ENCODE peak calls at places on chromosomes 3 and 15, in seven cellular contexts. Y, M, D, E, C, I and V are unnamed samples.

GRCh38 chr3:120021523-120021922 is 72.7 kb downstream of the GSK3B start:
- DNase-seq in Y (no peak), M (peak), D (no peak), E (no peak), C (no peak), I (no peak), V (no peak)

GRCh38 chr15:45402955-45403892 is 24.9 kb upstream of the GATM start:
- DNase-seq in Y (peak), M (peak), D (peak), E (peak), C (peak), I (no peak), V (no peak)

GRCh38 chr15:101127503-101128076 is 124.3 kb downstream of the CHSY1 start:
- DNase-seq in Y (peak), M (peak), D (peak), E (peak), C (peak), I (peak), V (peak)

GRCh38 chr15:35141743-35142356 is 56.8 kb upstream of the NANOGP8 start:
- DNase-seq in Y (peak), M (peak), D (no peak), E (no peak), C (peak), I (no peak), V (peak)

GRCh38 chr3:35718921-35719320 is 79.6 kb downstream of the ARPP21 start:
- DNase-seq in Y (no peak), M (no peak), D (no peak), E (no peak), C (no peak), I (no peak), V (no peak)

GRCh38 chr3:100319951-100320350 is 14.6 kb upstream of the NIT2 start:
- DNase-seq in Y (no peak), M (no peak), D (no peak), E (no peak), C (no peak), I (no peak), V (no peak)

GRCh38 chr3:184361932-184362667 is 590 bp downstream of the POLR2H start:
- DNase-seq in Y (peak), M (peak), D (peak), E (peak), C (peak), I (peak), V (no peak)

GRCh38 chr3:112352720-112353119 is 19.8 kb downstream of the CD200 start:
- DNase-seq in Y (no peak), M (no peak), D (no peak), E (no peak), C (no peak), I (no peak), V (no peak)

GRCh38 chr15:40464595-40465185 is 6.1 kb upstream of the CHST14 start:
- DNase-seq in Y (no peak), M (no peak), D (no peak), E (no peak), C (no peak), I (no peak), V (no peak)

GRCh38 chr3:127233371-127233770 is 40.4 kb downstream of the PRR23E start:
- DNase-seq in Y (peak), M (peak), D (no peak), E (no peak), C (no peak), I (no peak), V (no peak)

GRCh38 chr3:189967254-189967865 is 153.3 kb downstream of the P3H2 start:
- DNase-seq in Y (peak), M (peak), D (peak), E (no peak), C (peak), I (no peak), V (no peak)

GRCh38 chr15:91522609-91523332 is 330.7 kb upstream of the SLCO3A1 start:
- DNase-seq in Y (no peak), M (peak), D (peak), E (no peak), C (no peak), I (no peak), V (no peak)

DNA sequence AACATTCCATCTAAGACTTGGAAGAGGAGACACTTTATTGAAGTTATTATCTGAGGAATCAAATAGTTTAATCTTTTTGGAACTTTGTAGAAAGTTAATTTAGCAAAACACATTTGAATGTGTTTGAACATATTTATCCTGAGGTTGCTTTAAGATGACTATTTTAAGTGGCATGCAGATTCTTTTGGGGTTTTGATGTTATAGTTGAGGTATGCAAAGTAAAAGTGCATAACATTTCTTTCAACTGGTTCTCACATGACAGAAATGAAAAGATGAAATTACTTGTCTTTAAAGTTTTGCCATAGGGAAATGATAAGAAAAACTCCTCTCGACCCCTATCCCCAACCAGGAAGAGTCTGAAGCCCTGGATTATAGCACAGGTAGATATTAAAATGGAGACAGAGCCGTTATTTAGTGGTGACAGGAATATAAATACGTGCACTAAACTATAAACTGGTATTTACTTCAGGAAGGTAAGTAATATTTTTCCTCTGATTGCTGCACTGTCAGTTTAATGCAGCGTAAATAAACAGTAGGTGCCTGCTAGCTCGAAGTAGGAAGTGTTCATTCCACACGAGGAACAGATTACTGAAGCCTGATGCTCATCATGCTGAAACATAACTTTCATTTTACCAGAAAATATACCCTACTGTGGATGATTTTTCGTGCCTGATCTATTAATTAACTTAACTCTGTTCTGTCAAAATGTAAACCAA is 15.1 kb upstream of the SATB1 start:
- DNase-seq in Y (no peak), M (peak), D (no peak), E (no peak), C (no peak), I (no peak), V (no peak)
- H3K4me3 ChIP-seq in Y (no peak), M (peak), D (peak), E (no peak), C (no peak), I (no peak), V (no peak)

DNA sequence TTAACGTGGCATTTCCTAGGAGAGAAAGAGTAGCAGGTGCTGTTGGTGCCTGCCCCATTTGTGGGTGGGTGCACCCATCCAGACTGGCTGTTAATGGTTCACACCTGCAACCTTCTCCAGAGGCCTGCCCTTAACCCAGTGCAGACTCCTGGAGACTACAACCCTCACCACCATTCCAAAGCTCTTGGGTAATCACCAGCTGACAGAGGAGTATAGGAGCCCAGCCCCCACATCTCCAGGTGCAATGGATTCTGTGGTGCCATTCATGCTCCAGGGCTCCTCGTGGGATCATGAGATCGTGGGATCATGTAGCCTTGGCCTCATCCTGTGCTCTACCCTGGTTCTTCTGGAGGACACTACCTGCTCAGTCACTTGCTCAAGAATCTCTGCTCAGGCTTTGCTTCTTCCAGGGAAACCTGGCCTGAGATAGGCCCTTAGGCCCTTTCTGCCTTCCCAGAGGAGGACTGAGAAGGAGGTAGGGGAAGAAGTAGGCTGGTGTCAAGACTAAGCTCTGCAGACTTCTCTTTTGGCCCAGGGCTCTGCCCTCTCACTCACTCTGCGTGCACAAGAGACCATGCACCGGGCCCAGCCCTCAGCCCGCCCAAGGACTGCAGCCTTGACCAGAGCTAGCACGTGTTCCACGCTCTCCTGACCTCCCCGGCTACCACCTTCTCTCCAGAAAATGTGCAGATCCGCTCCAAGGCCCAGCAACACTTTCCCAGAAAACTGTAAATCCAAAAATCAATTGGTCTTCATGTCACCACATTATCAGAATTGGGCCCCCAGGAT is 60.0 kb downstream of the SEMA5B start:
- DNase-seq in Y (no peak), M (no peak), D (no peak), E (no peak), C (no peak), I (no peak), V (no peak)
- H3K4me3 ChIP-seq in Y (no peak), M (no peak), D (no peak), E (no peak), C (no peak), I (no peak), V (no peak)

GRCh38 chr3:29333520-29333919 is 52.6 kb downstream of the RBMS3 start:
- DNase-seq in Y (no peak), M (peak), D (no peak), E (no peak), C (no peak), I (no peak), V (no peak)

GRCh38 chr3:29334652-29335189 is 53.9 kb downstream of the RBMS3 start:
- DNase-seq in Y (no peak), M (peak), D (no peak), E (no peak), C (no peak), I (no peak), V (no peak)

GRCh38 chr3:29335921-29336320 is 55.0 kb downstream of the RBMS3 start:
- DNase-seq in Y (no peak), M (peak), D (no peak), E (no peak), C (no peak), I (no peak), V (no peak)

GRCh38 chr3:29337565-29337964 is 56.7 kb downstream of the RBMS3 start:
- DNase-seq in Y (no peak), M (no peak), D (no peak), E (no peak), C (no peak), I (no peak), V (no peak)

DNA sequence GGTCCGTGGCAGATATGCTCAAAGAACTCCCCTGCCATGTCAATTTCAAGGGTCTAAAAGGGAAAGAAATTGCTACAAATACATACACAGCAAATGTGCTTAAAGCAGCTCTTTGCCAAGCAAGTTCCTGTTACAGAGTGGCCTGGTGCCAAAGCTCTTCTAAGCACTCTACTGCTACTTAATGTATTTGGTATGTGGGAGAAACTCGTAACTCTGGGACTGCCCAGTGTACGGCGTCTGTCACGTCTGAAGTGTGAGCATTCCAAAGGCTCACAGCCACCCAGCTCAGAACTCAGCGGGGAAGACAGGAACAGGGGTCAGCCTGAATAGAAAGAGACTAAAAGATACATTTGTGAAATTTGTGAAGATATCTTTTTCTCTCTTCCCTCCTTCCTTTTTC is 54.6 kb downstream of the RBMS3 start:
- DNase-seq in Y (peak), M (peak), D (no peak), E (peak), C (peak), I (no peak), V (peak)
- H3K4me3 ChIP-seq in Y (no peak), M (peak), D (no peak), E (peak), C (peak), I (no peak), V (peak)

DNA sequence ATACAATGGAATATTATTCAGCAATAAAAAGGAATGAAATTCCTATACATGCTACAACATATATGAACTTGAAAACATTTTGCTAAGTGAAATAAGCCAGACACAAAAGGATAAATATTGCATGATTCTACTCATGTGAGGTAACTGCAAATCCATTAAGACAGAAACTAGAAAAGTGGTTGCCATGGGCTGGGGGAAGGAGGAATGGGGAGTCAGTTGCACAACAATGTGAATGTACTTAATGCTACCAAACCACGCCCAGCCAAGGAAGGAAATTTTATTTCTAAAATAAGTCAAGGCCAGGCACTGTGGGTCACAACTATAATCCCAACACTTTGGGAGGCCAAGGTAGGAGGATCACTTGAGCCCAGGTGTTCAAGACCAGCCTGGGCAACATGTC is 9.8 kb upstream of the GMPPB start:
- DNase-seq in Y (no peak), M (no peak), D (no peak), E (no peak), C (no peak), I (no peak), V (no peak)
- H3K4me3 ChIP-seq in Y (no peak), M (no peak), D (no peak), E (no peak), C (no peak), I (no peak), V (no peak)

GRCh38 chr3:14431556-14431927 is 29.1 kb downstream of the SLC6A6 start:
- DNase-seq in Y (no peak), M (no peak), D (no peak), E (peak), C (no peak), I (no peak), V (no peak)
- H3K4me3 ChIP-seq in Y (no peak), M (no peak), D (peak), E (no peak), C (no peak), I (no peak), V (no peak)

GRCh38 chr3:141050576-141050912 is 603 bp upstream of the SPSB4 start:
- DNase-seq in Y (no peak), M (no peak), D (no peak), E (no peak), C (no peak), I (no peak), V (no peak)

GRCh38 chr3:141051641-141052569 is 758 bp downstream of the SPSB4 start:
- DNase-seq in Y (peak), M (no peak), D (no peak), E (peak), C (peak), I (no peak), V (no peak)

GRCh38 chr3:141052570-141053069 is 1.5 kb downstream of the SPSB4 start:
- DNase-seq in Y (no peak), M (no peak), D (no peak), E (peak), C (no peak), I (no peak), V (no peak)

GRCh38 chr3:141049681-141050080 is 1.5 kb upstream of the SPSB4 start:
- DNase-seq in Y (no peak), M (peak), D (no peak), E (no peak), C (no peak), I (no peak), V (no peak)

DNA sequence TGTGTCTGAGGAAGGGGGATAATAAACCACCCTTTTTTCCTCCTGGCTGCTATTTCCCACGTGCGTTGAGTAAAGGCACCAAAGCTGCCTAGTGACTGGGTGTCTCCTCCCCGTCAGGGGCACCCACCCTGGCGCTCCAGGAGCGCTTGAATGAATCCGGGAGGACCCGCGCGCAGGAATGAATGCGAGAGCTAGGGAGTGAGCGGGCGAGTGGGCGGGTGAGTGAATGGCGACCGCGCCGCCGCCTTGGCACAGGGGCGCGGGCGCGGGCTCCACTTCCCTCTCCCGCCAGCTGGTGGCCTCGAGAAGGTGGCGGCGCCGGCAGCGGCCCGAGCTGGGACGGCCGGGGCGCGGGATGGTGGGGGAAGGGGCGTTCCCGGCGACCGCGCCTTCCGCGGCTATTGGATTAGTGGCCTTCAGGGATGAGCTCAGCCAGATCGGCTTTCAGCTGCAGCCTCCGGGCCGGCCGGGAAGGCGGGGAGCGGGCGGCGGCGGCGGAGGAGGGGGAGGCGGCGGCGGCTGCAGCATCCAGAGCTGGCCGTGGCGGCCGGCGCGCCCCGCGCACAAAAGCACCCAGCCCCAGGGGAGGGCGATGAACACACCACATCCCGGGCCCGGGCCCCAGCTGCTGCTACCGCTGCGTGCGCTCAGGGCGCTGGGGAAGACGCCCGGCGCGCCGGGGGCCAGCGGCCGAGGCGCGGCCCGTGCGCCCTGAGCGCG is at the start of gene SPSB4:
- DNase-seq in Y (peak), M (peak), D (no peak), E (peak), C (peak), I (no peak), V (peak)
- H3K4me3 ChIP-seq in Y (peak), M (peak), D (no peak), E (peak), C (no peak), I (peak), V (peak)

DNA sequence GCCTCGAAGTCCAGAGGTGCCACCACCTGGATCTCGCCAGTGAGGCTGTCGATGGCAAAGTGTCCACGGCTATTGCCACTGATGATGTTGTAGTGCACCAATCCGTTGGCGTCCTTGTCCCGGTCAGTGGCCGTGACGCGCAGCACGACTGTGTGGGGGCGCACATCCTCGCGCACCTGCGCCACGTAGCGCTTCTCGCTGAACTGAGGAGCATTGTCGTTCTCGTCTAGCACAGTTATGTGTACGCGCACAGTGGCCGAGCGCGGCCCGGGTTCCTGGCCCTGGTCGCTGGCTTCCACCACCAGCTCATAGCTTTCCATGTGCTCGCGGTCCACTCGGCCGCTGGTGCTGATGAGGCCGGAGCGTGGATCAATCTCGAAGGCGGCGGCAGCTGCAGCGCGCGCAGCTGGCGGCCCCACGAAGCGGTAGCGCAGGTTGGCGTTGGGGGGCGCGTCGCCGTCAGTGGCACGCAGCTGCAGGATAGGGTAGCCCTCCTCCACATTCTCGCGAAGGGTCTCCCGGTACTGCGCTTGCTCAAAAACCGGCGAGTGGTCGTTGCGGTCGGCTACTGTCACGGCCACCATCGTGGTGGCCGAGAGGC is 1.8 kb downstream of the CELSR3 start:
- DNase-seq in Y (no peak), M (no peak), D (no peak), E (no peak), C (no peak), I (no peak), V (no peak)
- H3K4me3 ChIP-seq in Y (no peak), M (no peak), D (no peak), E (no peak), C (no peak), I (no peak), V (peak)

GRCh38 chr3:157134620-157135191 is 25.2 kb downstream of the CCNL1 start:
- DNase-seq in Y (peak), M (no peak), D (no peak), E (no peak), C (no peak), I (no peak), V (no peak)
- H3K4me3 ChIP-seq in Y (no peak), M (no peak), D (no peak), E (no peak), C (no peak), I (no peak), V (no peak)